ENCODE peak calls at places on chromosomes 12 and 14, in seven cellular contexts. D is vagina, Q is iPS DF 6.9, K is IMR-90, Y is A673, M is cardiac muscle cell, E is neural progenitor cell. Z is an unnamed sample. For H3K9me3, the result is how much of the 10 kb centered on the place peaks cover.

GRCh38 chr14:71855399-71856036 is 76.7 kb upstream of the RGS6 start:
- DNase-seq in D (no peak), Q (peak), K (peak), Y (peak), M (peak), E (peak), Z (no peak)

GRCh38 chr12:7729683-7730195 is 17.4 kb downstream of the CLEC4C start:
- DNase-seq in D (no peak), Q (no peak), K (no peak), Y (no peak), M (no peak), E (no peak), Z (no peak)

GRCh38 chr14:26966942-26967341 is 369.1 kb upstream of the NOVA1 start:
- DNase-seq in D (peak), Q (no peak), K (no peak), Y (no peak), M (peak), E (no peak), Z (no peak)

GRCh38 chr14:58942516-58942915 is 246.0 kb upstream of the DAAM1 start:
- DNase-seq in D (no peak), Q (no peak), K (peak), Y (no peak), M (peak), E (no peak), Z (no peak)

GRCh38 chr12:122097641-122098364 is 19.2 kb downstream of the MLXIP start:
- DNase-seq in D (no peak), Q (no peak), K (peak), Y (no peak), M (peak), E (no peak), Z (peak)

GRCh38 chr14:68794856-68795601 is 2.2 kb upstream of the ZFP36L1 start:
- DNase-seq in D (peak), Q (no peak), K (peak), Y (peak), M (peak), E (peak), Z (peak)

GRCh38 chr12:132342828-132343227 is 13.4 kb upstream of the GALNT9 start:
- DNase-seq in D (no peak), Q (no peak), K (no peak), Y (no peak), M (no peak), E (no peak), Z (no peak)

GRCh38 chr12:122402264-122402663 is 20.2 kb downstream of the CLIP1 start:
- DNase-seq in D (no peak), Q (no peak), K (no peak), Y (no peak), M (no peak), E (no peak), Z (no peak)

GRCh38 chr12:89173096-89173495 is 179.2 kb downstream of the DUSP6 start:
- DNase-seq in D (no peak), Q (no peak), K (no peak), Y (no peak), M (peak), E (no peak), Z (no peak)

GRCh38 chr14:77303417-77304156 is 17.1 kb downstream of the POMT2 start:
- DNase-seq in D (no peak), Q (no peak), K (peak), Y (peak), M (peak), E (no peak), Z (no peak)

GRCh38 chr14:78705989-78706388 is 535.8 kb downstream of the NRXN3 start:
- DNase-seq in D (no peak), Q (no peak), K (no peak), Y (no peak), M (no peak), E (no peak), Z (no peak)

GRCh38 chr12:73867147-73867546 is 670.5 kb upstream of the ATXN7L3B start:
- DNase-seq in D (no peak), Q (no peak), K (no peak), Y (no peak), M (no peak), E (no peak), Z (no peak)

GRCh38 chr12:130879781-130880389 is 8.0 kb downstream of the RAN start:
- DNase-seq in D (no peak), Q (no peak), K (no peak), Y (no peak), M (no peak), E (no peak), Z (no peak)

GRCh38 chr12:120709976-120710804 is at the start of gene UNC119B:
- DNase-seq in D (no peak), Q (peak), K (peak), Y (peak), M (peak), E (peak), Z (peak)

GRCh38 chr12:58919271-58920101 is 818 bp downstream of the LRIG3 start:
- DNase-seq in D (no peak), Q (no peak), K (peak), Y (peak), M (peak), E (peak), Z (peak)

GRCh38 chr12:92466391-92467305 is 236.1 kb upstream of the PLEKHG7 start:
- DNase-seq in D (no peak), Q (peak), K (peak), Y (no peak), M (no peak), E (peak), Z (no peak)

GRCh38 chr12:66636771-66637170 is 42.1 kb downstream of the GRIP1 start:
- DNase-seq in D (no peak), Q (no peak), K (no peak), Y (no peak), M (no peak), E (peak), Z (no peak)

GRCh38 chr14:64423987-64424386 is 35.8 kb downstream of the MTHFD1 start:
- DNase-seq in D (no peak), Q (no peak), K (peak), Y (peak), M (peak), E (no peak), Z (no peak)

GRCh38 chr12:108772247-108772646 is 40.9 kb upstream of the CORO1C start:
- DNase-seq in D (no peak), Q (no peak), K (no peak), Y (no peak), M (no peak), E (no peak), Z (no peak)

GRCh38 chr14:30375280-30375892 is 183.6 kb upstream of the G2E3 start:
- DNase-seq in D (no peak), Q (peak), K (peak), Y (peak), M (peak), E (peak), Z (peak)

GRCh38 chr12:89353823-89354629 is 1.7 kb upstream of the DUSP6 start:
- DNase-seq in D (no peak), Q (no peak), K (peak), Y (peak), M (peak), E (peak), Z (peak)

GRCh38 chr12:31206038-31206670 is 119.8 kb downstream of the SINHCAF start:
- DNase-seq in D (no peak), Q (no peak), K (peak), Y (peak), M (peak), E (no peak), Z (no peak)

GRCh38 chr14:101083564-101084435 is 180.3 kb upstream of the RTL1 start:
- DNase-seq in D (no peak), Q (no peak), K (no peak), Y (peak), M (no peak), E (peak), Z (peak)

GRCh38 chr12:100141998-100142850 is 450 bp downstream of the BLTP3B start:
- DNase-seq in D (no peak), Q (no peak), K (no peak), Y (peak), M (no peak), E (peak), Z (peak)

GRCh38 chr14:49479432-49479831 is 106.7 kb downstream of the RPS29 start:
- DNase-seq in D (no peak), Q (no peak), K (no peak), Y (no peak), M (no peak), E (no peak), Z (peak)

GRCh38 chr12:47377414-47378221 is 297.9 kb upstream of the AMIGO2 start:
- DNase-seq in D (peak), Q (no peak), K (peak), Y (peak), M (peak), E (no peak), Z (peak)

GRCh38 chr12:113065126-113066007 is 8.8 kb downstream of the DTX1 start:
- DNase-seq in D (no peak), Q (no peak), K (no peak), Y (peak), M (peak), E (peak), Z (no peak)

GRCh38 chr12:26126340-26127284 is 1.8 kb upstream of the BHLHE41 start:
- DNase-seq in D (no peak), Q (no peak), K (peak), Y (peak), M (peak), E (peak), Z (peak)

GRCh38 chr14:24279301-24280186 is 8.1 kb upstream of the RABGGTA start:
- DNase-seq in D (no peak), Q (no peak), K (no peak), Y (peak), M (no peak), E (no peak), Z (no peak)

GRCh38 chr14:69657961-69658360 is 46.6 kb downstream of the SUSD6 start:
- DNase-seq in D (no peak), Q (no peak), K (peak), Y (no peak), M (peak), E (no peak), Z (peak)

GRCh38 chr12:112304411-112304810 is 77.8 kb downstream of the HECTD4 start:
- DNase-seq in D (no peak), Q (no peak), K (no peak), Y (no peak), M (no peak), E (no peak), Z (no peak)

GRCh38 chr12:72622556-72622955 is 350.4 kb downstream of the TRHDE start:
- DNase-seq in D (no peak), Q (no peak), K (no peak), Y (no peak), M (no peak), E (no peak), Z (no peak)

GRCh38 chr14:74478996-74479635 is 14.0 kb downstream of the NPC2 start:
- DNase-seq in D (no peak), Q (no peak), K (peak), Y (peak), M (peak), E (peak), Z (no peak)

DNA sequence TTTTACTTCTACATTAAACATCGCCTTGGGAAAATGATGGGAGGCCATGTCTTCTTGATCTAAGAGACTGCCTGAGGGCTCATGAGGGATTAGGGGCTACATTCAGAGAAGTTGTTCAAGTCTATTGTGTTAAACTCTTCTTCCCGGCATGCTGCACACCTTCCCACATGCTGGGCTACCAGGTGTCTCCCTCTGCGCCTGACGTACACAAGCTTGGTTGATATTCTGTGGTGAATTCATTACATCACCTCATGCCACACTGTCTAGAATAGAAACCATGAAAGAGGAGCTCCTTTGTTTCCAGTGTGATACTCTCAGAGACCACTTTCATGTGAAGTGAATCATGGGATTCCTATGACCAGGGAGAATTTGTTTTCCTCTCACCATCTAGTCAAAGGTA is 1422.3 kb downstream of the AACS start:
- DNase-seq in D (no peak), Q (no peak), K (no peak), Y (no peak), M (no peak), E (no peak), Z (no peak)
- H3K4me3 ChIP-seq in D (no peak), Q (no peak), K (no peak), Y (no peak), M (no peak), E (no peak), Z (no peak)

GRCh38 chr12:23585156-23585781 is 364.2 kb downstream of the SOX5 start:
- DNase-seq in D (no peak), Q (no peak), K (no peak), Y (no peak), M (no peak), E (peak), Z (no peak)
- H3K27ac ChIP-seq in D (no peak), Q (no peak), K (no peak), Y (no peak), M (no peak), E (no peak), Z (no peak)

DNA sequence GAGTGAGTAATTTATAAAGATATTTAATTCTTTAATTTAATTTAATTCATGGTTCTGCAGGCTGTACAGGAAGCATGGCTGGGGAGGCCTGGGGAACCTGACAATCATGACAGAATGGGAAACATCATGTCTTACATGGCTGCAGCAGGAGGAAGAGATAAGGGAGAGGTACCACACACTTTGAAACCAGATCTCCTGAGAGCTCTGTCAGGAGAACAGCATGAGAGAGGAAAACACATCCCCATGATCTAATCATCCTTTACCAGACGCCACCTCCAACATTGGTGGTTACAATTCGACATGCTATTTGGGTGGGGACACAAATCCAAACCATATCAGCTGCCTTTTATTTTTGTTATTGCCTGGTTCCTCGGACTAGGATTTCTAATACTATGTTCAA is 928.6 kb downstream of the TMEM121 start:
- DNase-seq in D (no peak), Q (no peak), K (no peak), Y (no peak), M (no peak), E (no peak), Z (no peak)
- H3K9me3 ChIP-seq in D (under half), Q (under half), K (under half), Y (under half), M (under half), E (under half), Z (under half)

DNA sequence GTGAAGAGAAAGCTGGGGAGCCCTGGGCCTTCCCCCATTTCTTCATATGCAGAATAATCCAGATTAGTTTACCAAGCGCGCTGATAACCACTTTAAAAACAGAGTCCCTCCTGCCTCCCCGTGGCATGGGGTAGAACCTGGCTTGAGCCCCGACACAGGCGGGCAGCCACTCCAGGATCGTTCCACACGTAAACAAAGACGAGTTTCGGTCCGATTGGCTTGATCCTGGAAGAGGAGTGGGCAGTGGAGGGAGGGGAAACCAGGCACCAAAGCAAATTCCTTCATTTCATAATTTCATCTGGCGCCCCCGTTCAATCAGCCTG is 909 bp upstream of the GPRC5A start:
- DNase-seq in D (no peak), Q (no peak), K (peak), Y (no peak), M (peak), E (no peak), Z (peak)
- H3K4me3 ChIP-seq in D (peak), Q (peak), K (peak), Y (peak), M (peak), E (peak), Z (peak)

GRCh38 chr12:94262228-94263010 is 114.0 kb downstream of the PLXNC1 start:
- DNase-seq in D (peak), Q (no peak), K (peak), Y (peak), M (peak), E (no peak), Z (peak)

GRCh38 chr12:94263011-94263786 is 114.8 kb downstream of the PLXNC1 start:
- DNase-seq in D (no peak), Q (no peak), K (no peak), Y (no peak), M (no peak), E (no peak), Z (no peak)

GRCh38 chr12:94265521-94265920 is 117.1 kb downstream of the PLXNC1 start:
- DNase-seq in D (no peak), Q (no peak), K (no peak), Y (no peak), M (no peak), E (no peak), Z (no peak)

GRCh38 chr12:94265966-94266365 is 117.6 kb downstream of the PLXNC1 start:
- DNase-seq in D (no peak), Q (no peak), K (no peak), Y (no peak), M (no peak), E (no peak), Z (no peak)

GRCh38 chr12:94263905-94264655 is 115.7 kb downstream of the PLXNC1 start:
- DNase-seq in D (no peak), Q (peak), K (no peak), Y (peak), M (peak), E (peak), Z (no peak)
- H3K27ac ChIP-seq in D (peak), Q (no peak), K (no peak), Y (no peak), M (no peak), E (no peak), Z (no peak)

GRCh38 chr14:105844810-105845724 is 318.7 kb downstream of the TMEM121 start:
- DNase-seq in D (no peak), Q (no peak), K (no peak), Y (no peak), M (no peak), E (no peak), Z (no peak)
- H3K9me3 ChIP-seq in D (under half), Q (under half), K (half or more), Y (under half), M (under half), E (under half), Z (under half)

GRCh38 chr12:88167384-88167783 is 25.3 kb downstream of the TMTC3 start:
- DNase-seq in D (no peak), Q (no peak), K (no peak), Y (no peak), M (no peak), E (no peak), Z (no peak)

GRCh38 chr12:88163371-88163770 is 21.3 kb downstream of the TMTC3 start:
- DNase-seq in D (no peak), Q (no peak), K (no peak), Y (no peak), M (no peak), E (no peak), Z (no peak)

GRCh38 chr12:88166179-88166578 is 24.1 kb downstream of the TMTC3 start:
- DNase-seq in D (no peak), Q (no peak), K (no peak), Y (no peak), M (no peak), E (no peak), Z (no peak)
- H3K4me3 ChIP-seq in D (no peak), Q (no peak), K (no peak), Y (no peak), M (no peak), E (no peak), Z (no peak)

GRCh38 chr14:60882219-60882618 is 98.7 kb downstream of the TRMT5 start:
- DNase-seq in D (no peak), Q (no peak), K (no peak), Y (no peak), M (no peak), E (no peak), Z (no peak)

GRCh38 chr14:60878536-60878935 is 102.3 kb downstream of the TRMT5 start:
- DNase-seq in D (no peak), Q (no peak), K (peak), Y (no peak), M (peak), E (no peak), Z (no peak)

DNA sequence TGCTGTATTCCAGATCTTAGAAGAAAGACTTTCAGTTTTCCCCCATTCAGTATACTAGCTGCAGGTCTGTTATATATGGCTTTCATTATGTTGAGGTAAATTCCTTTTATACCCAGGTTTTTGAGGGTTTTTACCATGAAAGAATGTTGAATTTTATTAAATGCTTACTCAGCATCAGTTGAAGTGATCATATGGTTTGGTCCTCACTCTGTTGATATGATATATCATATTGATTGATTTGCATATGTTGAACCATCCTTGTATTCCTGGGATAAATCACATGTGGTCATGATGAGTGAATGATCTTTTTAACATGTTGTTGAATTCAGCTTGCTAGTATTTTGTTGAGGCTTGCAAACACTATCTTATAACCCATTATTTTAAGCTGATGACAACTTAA is 96.7 kb downstream of the TRMT5 start:
- DNase-seq in D (no peak), Q (no peak), K (no peak), Y (no peak), M (no peak), E (no peak), Z (no peak)
- H3K27ac ChIP-seq in D (no peak), Q (no peak), K (no peak), Y (no peak), M (no peak), E (no peak), Z (no peak)

GRCh38 chr12:37565112-37565511 is 751.5 kb upstream of the ALG10B start:
- DNase-seq in D (no peak), Q (no peak), K (no peak), Y (no peak), M (no peak), E (no peak), Z (no peak)
- H3K9me3 ChIP-seq in D (under half), Q (under half), K (under half), Y (under half), M (under half), E (under half), Z (under half)